ENCODE peak calls at places on chromosomes 4 and X, in seven cellular contexts. J, S, P, T, G, X and H are unnamed samples.

GRCh38 chrX:20513185-20513584 is 246.5 kb upstream of the RPS6KA3 start:
- DNase-seq in J (no peak), S (no peak), P (no peak), T (no peak), G (no peak), X (no peak), H (no peak)

GRCh38 chrX:28595346-28595745 is 8.1 kb downstream of the IL1RAPL1 start:
- DNase-seq in J (no peak), S (no peak), P (no peak), T (no peak), G (no peak), X (no peak), H (no peak)

GRCh38 chrX:134971926-134972325 is 18.9 kb upstream of the SMIM10 start:
- DNase-seq in J (no peak), S (no peak), P (no peak), T (no peak), G (no peak), X (no peak), H (no peak)

GRCh38 chr4:83125738-83126141 is 11.2 kb upstream of the PLAC8 start:
- DNase-seq in J (no peak), S (no peak), P (no peak), T (no peak), G (peak; percentile 52), X (no peak), H (no peak)

GRCh38 chr4:188439641-188440311 is 300.5 kb downstream of the TRIML1 start:
- DNase-seq in J (no peak), S (no peak), P (peak; percentile 12), T (no peak), G (no peak), X (no peak), H (no peak)

GRCh38 chr4:164012396-164013027 is 518.0 kb downstream of the TMA16 start:
- DNase-seq in J (peak; percentile 29), S (no peak), P (no peak), T (no peak), G (peak; percentile 8), X (no peak), H (no peak)

GRCh38 chr4:176357359-176358082 is 37.8 kb downstream of the SPCS3 start:
- DNase-seq in J (no peak), S (no peak), P (no peak), T (no peak), G (no peak), X (no peak), H (no peak)

GRCh38 chrX:116342903-116343302 is 93.5 kb upstream of the SLC6A14 start:
- DNase-seq in J (no peak), S (no peak), P (no peak), T (no peak), G (no peak), X (no peak), H (no peak)

GRCh38 chrX:48834383-48834709 is 1.1 kb downstream of the PCSK1N start:
- DNase-seq in J (no peak), S (no peak), P (no peak), T (no peak), G (no peak), X (no peak), H (no peak)

GRCh38 chrX:49876750-49877149 is 2.5 kb upstream of the USP27X start:
- DNase-seq in J (peak; percentile 12), S (no peak), P (peak; percentile 40), T (no peak), G (no peak), X (no peak), H (no peak)

GRCh38 chr4:151676301-151676700 is 84.5 kb downstream of the GATB start:
- DNase-seq in J (peak; percentile 8), S (no peak), P (peak; percentile 87), T (no peak), G (no peak), X (peak; percentile 38), H (no peak)

GRCh38 chrX:20547649-20548051 is 280.9 kb upstream of the RPS6KA3 start:
- DNase-seq in J (no peak), S (peak; percentile 7), P (peak; percentile 55), T (no peak), G (no peak), X (peak; percentile 60), H (no peak)

GRCh38 chr4:122591196-122591595 is 29.7 kb downstream of the IL21 start:
- DNase-seq in J (no peak), S (no peak), P (no peak), T (no peak), G (no peak), X (no peak), H (no peak)

GRCh38 chr4:119493419-119493818 is 135.2 kb downstream of the PDE5A start:
- DNase-seq in J (no peak), S (no peak), P (peak; percentile 32), T (no peak), G (no peak), X (no peak), H (no peak)

GRCh38 chr4:33470805-33471204 is 2750.6 kb downstream of the PCDH7 start:
- DNase-seq in J (no peak), S (no peak), P (no peak), T (no peak), G (no peak), X (no peak), H (no peak)

GRCh38 chrX:138847930-138848329 is 136.4 kb upstream of the FGF13 start:
- DNase-seq in J (no peak), S (no peak), P (peak; percentile 3), T (no peak), G (no peak), X (no peak), H (no peak)

GRCh38 chr4:77047037-77047436 is 28.8 kb downstream of the CCNI start:
- DNase-seq in J (no peak), S (no peak), P (peak; percentile 53), T (no peak), G (no peak), X (peak; percentile 7), H (no peak)

GRCh38 chr4:71063711-71064110 is 70.3 kb downstream of the DCK start:
- DNase-seq in J (no peak), S (no peak), P (no peak), T (no peak), G (no peak), X (no peak), H (no peak)

GRCh38 chrX:110853610-110854009 is 58.0 kb upstream of the CHRDL1 start:
- DNase-seq in J (no peak), S (no peak), P (peak; percentile 3), T (no peak), G (no peak), X (no peak), H (no peak)

GRCh38 chr4:8422786-8423185 is 17.7 kb downstream of the ACOX3 start:
- DNase-seq in J (no peak), S (no peak), P (no peak), T (no peak), G (no peak), X (no peak), H (no peak)

GRCh38 chrX:44439242-44439641 is 95.8 kb upstream of the EFHC2 start:
- DNase-seq in J (no peak), S (no peak), P (no peak), T (no peak), G (no peak), X (no peak), H (no peak)

GRCh38 chrX:100975212-100975611 is 5.7 kb downstream of the ARL13A start:
- DNase-seq in J (no peak), S (no peak), P (peak; percentile 62), T (no peak), G (no peak), X (no peak), H (no peak)

GRCh38 chr4:43282534-43282933 is 390.0 kb downstream of the GRXCR1 start:
- DNase-seq in J (no peak), S (no peak), P (no peak), T (no peak), G (no peak), X (no peak), H (no peak)

GRCh38 chr4:21517460-21517859 is 431.1 kb downstream of the KCNIP4 start:
- DNase-seq in J (no peak), S (no peak), P (no peak), T (no peak), G (no peak), X (peak; percentile 46), H (no peak)

GRCh38 chrX:112536544-112536943 is 143.2 kb downstream of the LHFPL1 start:
- DNase-seq in J (no peak), S (no peak), P (no peak), T (no peak), G (no peak), X (no peak), H (no peak)

GRCh38 chr4:7286798-7287197 is 94.5 kb downstream of the SORCS2 start:
- DNase-seq in J (no peak), S (no peak), P (no peak), T (no peak), G (no peak), X (no peak), H (no peak)

GRCh38 chr4:141463678-141464077 is 172.7 kb upstream of the IL15 start:
- DNase-seq in J (no peak), S (no peak), P (no peak), T (no peak), G (no peak), X (no peak), H (no peak)

GRCh38 chr4:139672215-139672614 is 6.6 kb downstream of the MGST2 start:
- DNase-seq in J (no peak), S (no peak), P (no peak), T (no peak), G (no peak), X (no peak), H (no peak)

GRCh38 chr4:165715989-165716388 is 157.0 kb upstream of the TLL1 start:
- DNase-seq in J (no peak), S (no peak), P (peak; percentile 66), T (no peak), G (no peak), X (no peak), H (no peak)

GRCh38 chrX:42437211-42437610 is 340.8 kb downstream of the PPP1R2C start:
- DNase-seq in J (no peak), S (no peak), P (no peak), T (no peak), G (no peak), X (no peak), H (no peak)

GRCh38 chrX:154735695-154736393 is 15.0 kb downstream of the GAB3 start:
- DNase-seq in J (no peak), S (no peak), P (peak; percentile 96), T (no peak), G (no peak), X (no peak), H (no peak)

GRCh38 chrX:45799576-45799975 is 598.9 kb upstream of the DIPK2B start:
- DNase-seq in J (no peak), S (no peak), P (no peak), T (no peak), G (no peak), X (no peak), H (no peak)

GRCh38 chrX:23012636-23013035 is 12.9 kb downstream of the DDX53 start:
- DNase-seq in J (no peak), S (no peak), P (no peak), T (no peak), G (no peak), X (no peak), H (no peak)

GRCh38 chr4:87896020-87896621 is 63.4 kb downstream of the MEPE start:
- DNase-seq in J (peak; percentile 87), S (no peak), P (peak; percentile 88), T (no peak), G (peak; percentile 22), X (peak; percentile 74), H (peak; percentile 14)

GRCh38 chrX:39811391-39811790 is 286.4 kb downstream of the BCOR start:
- DNase-seq in J (no peak), S (no peak), P (no peak), T (no peak), G (no peak), X (no peak), H (no peak)

GRCh38 chr4:4591071-4591470 is 49.2 kb upstream of the STX18 start:
- DNase-seq in J (no peak), S (no peak), P (no peak), T (no peak), G (no peak), X (no peak), H (no peak)

GRCh38 chrX:12701625-12702024 is 89.6 kb upstream of the PRPS2 start:
- DNase-seq in J (peak; percentile 62), S (peak; percentile 4), P (peak; percentile 84), T (no peak), G (peak; percentile 23), X (peak; percentile 45), H (peak; percentile 1)